ENCODE peak calls at places on chromosomes 6 and 20, in four cellular contexts. E is kidney, N is SJSA1, I is A549. M is an unnamed sample. For H3K4me1, the result is how much of the 10 kb centered on the place peaks cover.

GRCh38 chr6:125432014-125432413 is 130.2 kb upstream of the HDDC2 start:
- DNase-seq in E (no peak), N (no peak), I (no peak), M (no peak)

GRCh38 chr6:25369450-25370086 is 90.4 kb downstream of the CARMIL1 start:
- DNase-seq in E (no peak), N (no peak), I (no peak), M (peak)

GRCh38 chr20:24933266-24933908 is 15.7 kb upstream of the CST7 start:
- DNase-seq in E (no peak), N (no peak), I (no peak), M (no peak)

GRCh38 chr6:78031228-78031627 is 378.4 kb downstream of the MEI4 start:
- DNase-seq in E (no peak), N (no peak), I (no peak), M (no peak)

GRCh38 chr6:14652536-14652935 is 535.0 kb downstream of the CD83 start:
- DNase-seq in E (no peak), N (no peak), I (no peak), M (no peak)

GRCh38 chr6:34602318-34603111 is 46.4 kb upstream of the SPDEF start:
- DNase-seq in E (no peak), N (no peak), I (no peak), M (no peak)

GRCh38 chr20:22728146-22728745 is 143.9 kb upstream of the FOXA2 start:
- DNase-seq in E (no peak), N (no peak), I (no peak), M (no peak)

GRCh38 chr6:36378936-36379335 is 8.5 kb downstream of the ETV7 start:
- DNase-seq in E (no peak), N (no peak), I (no peak), M (no peak)

GRCh38 chr20:2692036-2692885 is at the start of gene EBF4:
- DNase-seq in E (peak), N (no peak), I (peak), M (peak)

GRCh38 chr6:161486326-161486725 is 212.5 kb upstream of the AGPAT4 start:
- DNase-seq in E (no peak), N (peak), I (peak), M (no peak)

GRCh38 chr6:30061766-30062458 is 847 bp downstream of the POLR1H start:
- DNase-seq in E (peak), N (no peak), I (no peak), M (no peak)

GRCh38 chr20:3398681-3399252 is 8.7 kb downstream of the DNAAF9 start:
- DNase-seq in E (no peak), N (peak), I (no peak), M (no peak)

GRCh38 chr6:20704325-20704724 is 170.1 kb downstream of the CDKAL1 start:
- DNase-seq in E (no peak), N (no peak), I (no peak), M (no peak)

GRCh38 chr20:49986049-49986448 is 3.3 kb downstream of the SNAI1 start:
- DNase-seq in E (peak), N (peak), I (no peak), M (peak)

GRCh38 chr20:43778375-43778774 is 51.6 kb upstream of the GTSF1L start:
- DNase-seq in E (no peak), N (no peak), I (peak), M (no peak)

GRCh38 chr6:109978174-109979032 is at the start of gene GPR6:
- DNase-seq in E (peak), N (peak), I (peak), M (peak)

GRCh38 chr6:134446901-134447300 is 129.0 kb upstream of the SGK1 start:
- DNase-seq in E (no peak), N (no peak), I (no peak), M (no peak)

GRCh38 chr20:48298851-48299484 is 513.7 kb upstream of the SULF2 start:
- DNase-seq in E (no peak), N (peak), I (peak), M (no peak)

GRCh38 chr20:48651271-48651670 is 176.5 kb downstream of the PREX1 start:
- DNase-seq in E (no peak), N (no peak), I (no peak), M (no peak)

GRCh38 chr20:41173161-41173721 is 35.9 kb downstream of the PLCG1 start:
- DNase-seq in E (peak), N (peak), I (peak), M (peak)

GRCh38 chr6:155327326-155328073 is 13.2 kb upstream of the TFB1M start:
- DNase-seq in E (no peak), N (peak), I (peak), M (peak)

GRCh38 chr6:1016329-1017302 is 295.3 kb upstream of the FOXQ1 start:
- DNase-seq in E (peak), N (no peak), I (no peak), M (no peak)

GRCh38 chr6:39755231-39755630 is 30.0 kb upstream of the KIF6 start:
- DNase-seq in E (no peak), N (no peak), I (no peak), M (no peak)

GRCh38 chr6:24257282-24257681 is 100.6 kb downstream of the DCDC2 start:
- DNase-seq in E (no peak), N (no peak), I (peak), M (peak)

GRCh38 chr6:57257911-57258541 is 35.9 kb upstream of the RAB23 start:
- DNase-seq in E (no peak), N (peak), I (no peak), M (peak)

GRCh38 chr6:168765710-168766109 is 324.7 kb downstream of the SMOC2 start:
- DNase-seq in E (no peak), N (no peak), I (no peak), M (no peak)

GRCh38 chr20:25017257-25017803 is 24.8 kb upstream of the APMAP start:
- DNase-seq in E (peak), N (no peak), I (no peak), M (peak)

GRCh38 chr6:93825950-93826349 is 406.6 kb upstream of the EPHA7 start:
- DNase-seq in E (no peak), N (no peak), I (no peak), M (no peak)

GRCh38 chr6:80638222-80639055 is 532.0 kb downstream of the BCKDHB start:
- DNase-seq in E (peak), N (peak), I (peak), M (peak)

GRCh38 chr6:36701401-36701991 is 3.9 kb downstream of the RAB44 start:
- DNase-seq in E (no peak), N (no peak), I (no peak), M (peak)

GRCh38 chr6:48985025-48985424 is 478.0 kb downstream of the MMUT start:
- DNase-seq in E (no peak), N (no peak), I (no peak), M (no peak)

GRCh38 chr20:41182296-41183212 is 45.2 kb downstream of the PLCG1 start:
- DNase-seq in E (no peak), N (no peak), I (no peak), M (no peak)

GRCh38 chr20:40524071-40524470 is 165.0 kb downstream of the MAFB start:
- DNase-seq in E (no peak), N (no peak), I (no peak), M (no peak)

GRCh38 chr20:9506964-9507369 is 7.4 kb upstream of the LAMP5 start:
- DNase-seq in E (no peak), N (no peak), I (no peak), M (no peak)
- H3K4me1 ChIP-seq in E (under half), N (under half), I (under half), M (under half)

GRCh38 chr6:33416386-33417126 is 1.4 kb downstream of the CUTA start:
- DNase-seq in E (no peak), N (peak), I (no peak), M (no peak)

GRCh38 chr6:33414592-33415271 is 3.2 kb downstream of the CUTA start:
- DNase-seq in E (no peak), N (no peak), I (no peak), M (no peak)

GRCh38 chr6:33413601-33414120 is 2.8 kb downstream of the PHF1 start:
- DNase-seq in E (no peak), N (no peak), I (no peak), M (no peak)

GRCh38 chr6:33417127-33417902 is 592 bp downstream of the CUTA start:
- DNase-seq in E (peak), N (peak), I (peak), M (peak)

DNA sequence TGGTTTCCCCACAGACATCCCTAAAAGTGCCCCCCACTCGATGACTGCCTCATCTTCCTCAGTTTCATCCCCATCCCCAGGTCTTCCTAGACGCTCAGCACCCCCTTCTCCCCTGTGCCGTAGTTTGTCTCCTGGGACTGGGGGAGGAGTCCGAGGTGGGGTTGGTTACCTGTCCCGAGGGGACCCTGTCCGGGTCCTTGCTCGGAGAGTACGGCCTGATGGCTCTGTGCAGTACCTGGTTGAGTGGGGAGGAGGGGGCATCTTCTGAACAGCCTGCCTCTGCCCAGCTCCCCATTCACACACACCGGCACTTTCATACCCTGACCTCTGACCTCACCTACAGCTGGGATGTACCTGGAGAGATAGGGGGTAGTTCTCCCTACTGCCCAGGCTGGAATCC is 2.1 kb downstream of the CUTA start:
- DNase-seq in E (no peak), N (no peak), I (no peak), M (no peak)
- H3K4me1 ChIP-seq in E (under half), N (under half), I (under half), M (half or more)

GRCh38 chr6:159068904-159069578 is 24.2 kb upstream of the TAGAP start:
- DNase-seq in E (no peak), N (no peak), I (no peak), M (no peak)
- H3K4me1 ChIP-seq in E (under half), N (under half), I (under half), M (under half)

GRCh38 chr20:31666258-31667042 is 28.7 kb downstream of the COX4I2 start:
- DNase-seq in E (no peak), N (no peak), I (no peak), M (peak)
- H3K4me1 ChIP-seq in E (half or more), N (half or more), I (half or more), M (half or more)

GRCh38 chr6:17931227-17931626 is 56.2 kb downstream of the KIF13A start:
- DNase-seq in E (no peak), N (no peak), I (no peak), M (no peak)
- H3K4me1 ChIP-seq in E (under half), N (half or more), I (under half), M (half or more)

GRCh38 chr6:112113918-112114317 is 26.5 kb downstream of the FAM229B start:
- DNase-seq in E (no peak), N (no peak), I (no peak), M (no peak)
- H3K4me1 ChIP-seq in E (under half), N (under half), I (under half), M (under half)

GRCh38 chr20:1124416-1124815 is 6.0 kb downstream of the PSMF1 start:
- DNase-seq in E (no peak), N (no peak), I (no peak), M (no peak)
- H3K4me1 ChIP-seq in E (under half), N (under half), I (under half), M (under half)

GRCh38 chr6:83065511-83066192 is at the start of gene UBE3D:
- DNase-seq in E (peak), N (peak), I (peak), M (peak)

GRCh38 chr6:83071023-83071422 is 3.6 kb downstream of the DOP1A start:
- DNase-seq in E (no peak), N (no peak), I (no peak), M (no peak)

GRCh38 chr6:83067448-83068413 is at the start of gene DOP1A:
- DNase-seq in E (peak), N (peak), I (peak), M (peak)

GRCh38 chr6:83069633-83070032 is 2.2 kb downstream of the DOP1A start:
- DNase-seq in E (no peak), N (no peak), I (no peak), M (no peak)

DNA sequence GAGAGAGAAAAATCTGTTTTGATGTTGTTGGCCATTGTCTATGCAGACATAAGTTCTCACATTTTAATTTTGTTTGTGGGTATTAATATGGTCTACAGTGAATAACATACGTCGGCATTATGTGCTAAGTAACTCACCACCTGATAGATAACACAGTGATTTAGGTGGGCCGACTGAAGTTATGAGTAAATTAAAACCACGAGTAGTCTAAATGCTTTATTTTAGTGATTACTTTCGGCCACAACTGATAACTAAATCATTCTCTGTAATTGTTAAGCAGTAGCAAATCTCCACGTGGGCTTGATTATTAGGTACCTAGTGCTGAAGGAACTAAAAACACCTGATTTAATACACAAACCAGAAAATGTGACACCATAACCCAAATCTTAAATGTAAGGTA is 1.2 kb downstream of the DOP1A start:
- DNase-seq in E (no peak), N (no peak), I (no peak), M (no peak)
- H3K4me1 ChIP-seq in E (under half), N (under half), I (under half), M (under half)

GRCh38 chr6:52513896-52514295 is 63.0 kb downstream of the TRAM2 start:
- DNase-seq in E (no peak), N (no peak), I (no peak), M (no peak)
- H3K4me1 ChIP-seq in E (under half), N (half or more), I (half or more), M (under half)

GRCh38 chr20:64038579-64039292 is 2.8 kb downstream of the C20orf204 start:
- DNase-seq in E (peak), N (peak), I (peak), M (peak)

GRCh38 chr20:64040231-64041039 is 4.5 kb downstream of the C20orf204 start:
- DNase-seq in E (peak), N (no peak), I (no peak), M (no peak)

GRCh38 chr20:64041040-64041780 is 5.2 kb downstream of the C20orf204 start:
- DNase-seq in E (no peak), N (no peak), I (no peak), M (no peak)

GRCh38 chr20:64038252-64038578 is 2.2 kb downstream of the C20orf204 start:
- DNase-seq in E (no peak), N (no peak), I (no peak), M (peak)

GRCh38 chr20:64039293-64040160 is 3.5 kb downstream of the C20orf204 start:
- DNase-seq in E (no peak), N (no peak), I (no peak), M (no peak)
- H3K4me1 ChIP-seq in E (under half), N (under half), I (under half), M (under half)

M was measured in thyroid gland.